ENCODE peak calls at places on chromosomes 6 and 20, in five cellular contexts. M is astrocyte, D is GM12878, E is stomach, R is HFF-Myc. J is an unnamed sample.

GRCh38 chr6:143198312-143198711 is 137.6 kb downstream of the AIG1 start:
- DNase-seq in M (no peak), R (no peak), D (no peak), E (no peak), J (no peak)

GRCh38 chr20:53975761-53976160 is 94.6 kb downstream of the BCAS1 start:
- DNase-seq in D (no peak), R (no peak), E (no peak), M (no peak), J (no peak)

GRCh38 chr6:151842816-151843215 is 35.3 kb downstream of the ESR1 start:
- DNase-seq in M (no peak), R (no peak), E (no peak), D (no peak), J (peak)

GRCh38 chr6:73523434-73524123 is 2.7 kb upstream of the EEF1A1 start:
- DNase-seq in E (peak), M (no peak), D (no peak), R (no peak), J (peak)

GRCh38 chr6:139443226-139444112 is 69.0 kb upstream of the CITED2 start:
- DNase-seq in E (no peak), R (no peak), D (no peak), M (peak), J (peak)

GRCh38 chr6:119575721-119576120 is 226.2 kb upstream of the MAN1A1 start:
- DNase-seq in R (peak), D (no peak), E (no peak), M (peak), J (peak)

GRCh38 chr20:62064788-62065668 is 653 bp downstream of the TAF4 start:
- DNase-seq in E (peak), D (no peak), M (no peak), R (no peak), J (no peak)

GRCh38 chr6:21826031-21826430 is 232.5 kb downstream of the SOX4 start:
- DNase-seq in E (no peak), D (no peak), M (peak), R (no peak), J (no peak)

GRCh38 chr20:44728835-44729342 is 13.7 kb downstream of the CCN5 start:
- DNase-seq in R (no peak), M (peak), E (peak), D (no peak), J (peak)

GRCh38 chr20:34528921-34529297 is 12.7 kb downstream of the DYNLRB1 start:
- DNase-seq in D (no peak), R (no peak), M (no peak), E (peak), J (no peak)

GRCh38 chr6:166999845-167000253 is 652 bp downstream of the CEP43 start:
- DNase-seq in E (peak), M (no peak), R (no peak), D (no peak), J (no peak)

DNA sequence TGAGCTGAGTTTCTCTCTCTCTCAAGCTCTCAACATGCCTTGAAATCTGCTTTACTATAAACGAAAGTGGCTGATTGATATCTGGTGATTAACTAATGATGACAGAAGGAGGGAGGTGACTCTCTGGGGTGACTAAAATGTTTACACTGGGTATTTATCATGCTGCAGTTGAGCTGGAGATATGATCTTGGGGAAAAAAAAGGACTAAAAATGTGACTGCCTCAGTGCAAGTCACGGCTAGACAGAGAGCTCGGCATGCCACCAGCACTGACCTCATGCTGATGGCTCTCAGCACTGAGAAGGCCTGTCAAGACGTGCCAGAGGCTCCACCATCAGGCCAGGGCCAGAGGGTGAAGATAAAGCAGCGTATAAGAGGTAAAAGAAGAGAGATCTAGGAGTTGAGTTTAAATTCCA is 103.1 kb upstream of the SPACA1 start:
- DNase-seq in E (peak), M (peak), D (no peak), R (no peak), J (peak)
- H3K4me3 ChIP-seq in E (no peak), M (no peak), D (no peak), R (no peak), J (no peak)

DNA sequence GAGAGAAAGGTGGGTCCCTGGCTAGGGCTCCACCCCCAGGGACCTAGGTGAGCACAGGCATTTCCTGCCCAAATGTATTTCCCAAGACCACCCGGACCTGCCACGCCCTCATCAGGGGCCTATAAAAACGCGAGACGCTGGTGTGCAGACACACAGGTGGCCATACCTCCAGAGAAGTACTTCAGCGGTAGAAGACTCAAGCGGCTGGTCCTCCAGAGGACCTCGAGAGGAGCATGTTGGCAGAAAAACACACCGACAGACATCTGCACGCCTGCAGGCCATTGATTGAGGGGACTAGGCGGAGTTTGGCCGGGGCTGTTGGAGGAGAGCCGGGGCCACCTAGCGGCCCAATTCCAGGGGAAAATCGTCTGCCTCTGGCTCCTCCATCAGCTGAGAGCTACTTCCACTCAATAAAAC is 695.8 kb upstream of the MMS22L start:
- DNase-seq in R (no peak), M (no peak), E (no peak), D (no peak), J (no peak)
- TF ChIP-seq CTCF in R (no peak), M (no peak), E (no peak), D (no peak), J (no peak)

DNA sequence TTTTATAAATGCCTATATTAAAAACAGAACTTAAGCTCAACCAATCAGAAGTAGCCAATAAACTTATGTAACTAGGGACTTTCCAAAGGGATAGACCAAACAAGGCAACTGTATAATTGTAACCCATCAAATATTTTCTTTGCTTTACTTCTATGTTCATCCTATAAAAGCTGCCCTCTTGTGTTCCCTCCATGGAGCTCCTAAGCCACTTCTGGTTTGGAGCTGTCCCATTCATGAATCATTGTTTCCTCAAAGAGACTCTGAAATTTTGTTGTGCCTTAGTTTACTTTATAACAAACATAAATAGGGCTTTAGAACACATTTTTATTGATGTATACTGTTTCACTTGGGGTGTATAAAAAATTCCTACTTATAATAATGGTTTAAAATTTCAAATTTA is 101.5 kb upstream of the CARMIL1 start:
- DNase-seq in R (no peak), E (no peak), M (no peak), D (no peak), J (no peak)
- H3K4me3 ChIP-seq in R (no peak), E (no peak), M (no peak), D (no peak), J (no peak)

GRCh38 chr6:31665501-31666336 is at the start of gene CSNK2B:
- DNase-seq in M (peak), D (peak), E (peak), R (peak), J (peak)
- TF ChIP-seq CTCF in M (no peak), D (no peak), E (peak), R (no peak), J (no peak)

GRCh38 chr6:29747688-29748250 is 24.5 kb downstream of the HLA-F start:
- DNase-seq in E (no peak), R (no peak), D (no peak), M (no peak), J (no peak)
- H3K4me3 ChIP-seq in E (peak), R (peak), D (peak), M (no peak), J (peak)

GRCh38 chr6:116695398-116695797 is 14.4 kb downstream of the KPNA5 start:
- DNase-seq in E (no peak), D (peak), M (no peak), R (no peak), J (no peak)
- TF ChIP-seq CTCF in E (no peak), D (no peak), M (no peak), R (no peak), J (no peak)

GRCh38 chr6:41284726-41285125 is 1.8 kb downstream of the TREM1 start:
- DNase-seq in R (no peak), D (no peak), E (no peak), M (peak), J (peak)
- H3K4me3 ChIP-seq in R (no peak), D (no peak), E (no peak), M (no peak), J (no peak)

GRCh38 chr6:107274288-107274687 is 159.0 kb upstream of the BEND3 start:
- DNase-seq in M (no peak), R (no peak), D (no peak), E (no peak), J (no peak)
- TF ChIP-seq CTCF in M (no peak), R (no peak), D (no peak), E (no peak), J (no peak)